ENCODE peak calls at places on chromosomes 13 and 19, in ten cellular contexts. R, P, O, G, M, Q, D, Y, S and W are unnamed samples. For H3K4me1 and H3K27me3, the result is how much of the 10 kb centered on the place peaks cover.

GRCh38 chr19:27993619-27994018 is 1219.3 kb downstream of the UQCRFS1 start:
- DNase-seq in R (no peak), P (no peak), O (no peak), G (no peak), M (no peak), Q (no peak), D (no peak), Y (no peak), S (no peak), W (no peak)

GRCh38 chr13:103287659-103288058 is 221.4 kb upstream of the SLC10A2 start:
- DNase-seq in R (peak), P (peak), O (no peak), G (no peak), M (no peak), Q (peak), D (no peak), Y (no peak), S (no peak), W (peak)

GRCh38 chr13:53045110-53045509 is 16.5 kb downstream of the OLFM4 start:
- DNase-seq in R (no peak), P (no peak), O (peak), G (peak), M (peak), Q (no peak), D (no peak), Y (no peak), S (peak), W (no peak)

GRCh38 chr13:44243198-44243852 is 130.3 kb upstream of the SERP2 start:
- DNase-seq in R (peak), P (peak), O (peak), G (no peak), M (peak), Q (peak), D (no peak), Y (no peak), S (no peak), W (no peak)

GRCh38 chr19:3809881-3810707 is 23.9 kb upstream of the MATK start:
- DNase-seq in R (no peak), P (no peak), O (no peak), G (no peak), M (no peak), Q (no peak), D (no peak), Y (no peak), S (no peak), W (no peak)

GRCh38 chr19:16330811-16331690 is 6.4 kb downstream of the KLF2 start:
- DNase-seq in R (peak), P (no peak), O (no peak), G (no peak), M (no peak), Q (no peak), D (no peak), Y (no peak), S (no peak), W (no peak)

GRCh38 chr13:52348983-52349780 is 56.8 kb downstream of the THSD1 start:
- DNase-seq in R (peak), P (peak), O (peak), G (no peak), M (no peak), Q (peak), D (no peak), Y (no peak), S (no peak), W (peak)

GRCh38 chr19:7483720-7484201 is 5.1 kb downstream of the PEX11G start:
- DNase-seq in R (no peak), P (no peak), O (no peak), G (no peak), M (no peak), Q (peak), D (no peak), Y (no peak), S (no peak), W (no peak)

GRCh38 chr13:34863360-34864135 is 78.5 kb upstream of the NBEA start:
- DNase-seq in R (peak), P (peak), O (peak), G (no peak), M (no peak), Q (peak), D (no peak), Y (no peak), S (no peak), W (peak)

GRCh38 chr13:49297338-49297737 is 49.6 kb downstream of the CDADC1 start:
- DNase-seq in R (no peak), P (no peak), O (no peak), G (no peak), M (no peak), Q (no peak), D (no peak), Y (no peak), S (no peak), W (no peak)

GRCh38 chr19:2982556-2982955 is 5.2 kb downstream of the TLE6 start:
- DNase-seq in R (no peak), P (no peak), O (no peak), G (no peak), M (no peak), Q (no peak), D (no peak), Y (no peak), S (no peak), W (no peak)

GRCh38 chr19:7869453-7869909 is 4.7 kb downstream of the PRR36 start:
- DNase-seq in R (peak), P (peak), O (peak), G (no peak), M (peak), Q (peak), D (no peak), Y (peak), S (peak), W (no peak)

GRCh38 chr13:28429685-28430290 is 65.1 kb downstream of the FLT1 start:
- DNase-seq in R (no peak), P (no peak), O (no peak), G (no peak), M (no peak), Q (peak), D (no peak), Y (no peak), S (no peak), W (no peak)

GRCh38 chr13:44249439-44249838 is 124.2 kb upstream of the SERP2 start:
- DNase-seq in R (peak), P (peak), O (peak), G (peak), M (peak), Q (peak), D (no peak), Y (no peak), S (peak), W (no peak)

GRCh38 chr19:4504874-4505569 is 13.3 kb downstream of the PLIN4 start:
- DNase-seq in R (no peak), P (no peak), O (no peak), G (no peak), M (no peak), Q (no peak), D (no peak), Y (no peak), S (no peak), W (no peak)

GRCh38 chr13:23983671-23984070 is 86.4 kb upstream of the C1QTNF9B start:
- DNase-seq in R (no peak), P (no peak), O (no peak), G (no peak), M (no peak), Q (no peak), D (no peak), Y (no peak), S (no peak), W (no peak)

GRCh38 chr13:30021611-30022010 is 171.2 kb upstream of the UBL3 start:
- DNase-seq in R (no peak), P (no peak), O (no peak), G (no peak), M (no peak), Q (no peak), D (no peak), Y (no peak), S (no peak), W (no peak)

GRCh38 chr13:94169783-94170513 is 309.5 kb downstream of the DCT start:
- DNase-seq in R (no peak), P (no peak), O (no peak), G (no peak), M (no peak), Q (peak), D (no peak), Y (no peak), S (no peak), W (no peak)

GRCh38 chr19:13159713-13160112 is 9.5 kb downstream of the IER2 start:
- DNase-seq in R (no peak), P (no peak), O (no peak), G (no peak), M (no peak), Q (no peak), D (no peak), Y (no peak), S (no peak), W (no peak)
- H3K4me1 ChIP-seq in R (half or more), P (half or more), O (under half), G (under half), M (under half), Q (under half), D (under half), Y (half or more), S (under half), W (under half)

DNA sequence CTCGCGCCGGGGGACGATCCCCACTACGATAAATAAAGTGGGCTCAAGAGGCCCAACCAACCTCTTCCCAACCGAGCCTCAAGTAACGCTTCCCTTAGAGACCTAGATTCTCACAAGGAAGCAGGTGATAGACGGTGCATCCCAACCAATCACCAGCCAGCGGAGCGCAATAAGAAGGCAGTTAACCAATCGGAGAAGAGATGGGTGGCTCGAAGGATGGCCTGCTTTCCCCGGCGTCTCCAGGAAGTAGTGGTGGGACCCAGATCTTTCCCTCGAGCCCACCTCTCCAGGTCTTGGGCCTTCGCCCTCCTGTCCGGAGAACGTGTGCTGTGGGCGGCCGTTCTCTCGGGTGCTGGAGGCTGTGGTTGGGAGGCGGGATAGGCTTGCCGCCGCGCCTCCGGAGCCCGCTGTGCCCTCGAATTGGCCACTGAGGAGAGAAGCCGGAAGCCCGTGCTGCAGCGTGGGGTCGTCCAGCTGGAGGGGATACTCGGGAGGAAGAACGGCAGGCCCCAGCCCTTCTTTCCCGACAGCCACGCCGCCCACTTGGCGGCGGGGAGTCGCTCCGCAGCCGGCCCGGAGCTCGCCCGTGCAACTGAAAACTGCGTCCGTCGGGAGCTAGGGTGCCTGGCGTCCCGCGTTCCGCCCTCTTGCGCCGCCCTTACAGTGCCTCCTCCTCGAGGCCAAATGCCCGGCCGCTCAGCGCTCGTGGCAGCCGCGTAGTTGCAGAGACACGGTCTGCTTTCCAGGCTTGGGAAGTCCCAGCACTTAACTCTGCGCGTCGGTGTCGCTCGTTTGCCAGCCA is at the start of gene RNF6:
- DNase-seq in R (peak), P (peak), O (peak), G (peak), M (peak), Q (peak), D (peak), Y (peak), S (peak), W (peak)
- TF ChIP-seq CTCF in R (no peak), P (no peak), O (no peak), G (no peak), M (no peak), Q (no peak), D (no peak), Y (no peak), S (no peak), W (peak)

GRCh38 chr19:53908106-53908932 is 759 bp upstream of the CACNG7 start:
- DNase-seq in R (no peak), P (peak), O (peak), G (no peak), M (no peak), Q (peak), D (no peak), Y (no peak), S (no peak), W (no peak)

GRCh38 chr19:53908933-53909415 is at the start of gene CACNG7:
- DNase-seq in R (no peak), P (no peak), O (no peak), G (no peak), M (no peak), Q (peak), D (no peak), Y (no peak), S (no peak), W (no peak)

GRCh38 chr19:53907690-53908089 is 1.4 kb upstream of the CACNG7 start:
- DNase-seq in R (no peak), P (no peak), O (no peak), G (no peak), M (no peak), Q (no peak), D (no peak), Y (no peak), S (no peak), W (no peak)

GRCh38 chr19:53910170-53910518 is 1.1 kb downstream of the CACNG7 start:
- DNase-seq in R (no peak), P (no peak), O (peak), G (no peak), M (no peak), Q (peak), D (no peak), Y (no peak), S (no peak), W (no peak)

GRCh38 chr19:53909471-53910169 is 542 bp downstream of the CACNG7 start:
- DNase-seq in R (no peak), P (no peak), O (no peak), G (no peak), M (no peak), Q (no peak), D (no peak), Y (no peak), S (no peak), W (no peak)
- H3K27me3 ChIP-seq in R (under half), P (half or more), O (half or more), G (under half), M (under half), Q (half or more), D (under half), Y (under half), S (under half), W (half or more)

DNA sequence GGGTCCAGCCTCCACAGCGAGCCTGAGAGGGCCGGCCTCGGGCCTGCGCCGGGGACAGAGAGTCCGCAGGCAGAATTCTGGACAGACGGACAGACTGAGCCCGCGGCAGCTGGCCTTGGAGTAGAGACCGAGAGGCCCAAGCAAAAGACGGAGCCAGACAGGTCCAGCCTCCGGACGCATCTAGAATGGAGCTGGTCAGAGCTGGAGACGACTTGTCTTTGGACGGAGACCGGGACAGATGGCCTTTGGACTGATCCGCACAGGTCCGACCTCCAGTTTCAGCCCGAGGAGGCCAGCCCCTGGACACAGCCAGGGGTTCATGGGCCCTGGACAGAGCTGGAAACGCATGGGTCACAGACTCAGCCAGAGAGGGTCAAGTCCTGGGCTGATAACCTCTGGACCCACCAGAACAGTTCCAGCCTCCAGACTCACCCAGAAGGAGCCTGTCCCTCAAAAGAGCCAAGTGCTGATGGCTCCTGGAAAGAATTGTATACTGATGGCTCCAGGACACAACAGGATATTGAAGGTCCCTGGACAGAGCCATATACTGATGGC is 490 bp downstream of the ITPKC start:
- DNase-seq in R (peak), P (no peak), O (no peak), G (peak), M (peak), Q (no peak), D (no peak), Y (no peak), S (peak), W (no peak)
- H3K4me1 ChIP-seq in R (under half), P (under half), O (under half), G (under half), M (under half), Q (under half), D (under half), Y (half or more), S (under half), W (under half)

GRCh38 chr13:38527140-38527539 is 159.7 kb upstream of the FREM2 start:
- DNase-seq in R (no peak), P (no peak), O (no peak), G (no peak), M (no peak), Q (no peak), D (no peak), Y (no peak), S (no peak), W (no peak)

GRCh38 chr13:38535271-38535670 is 151.6 kb upstream of the FREM2 start:
- DNase-seq in R (no peak), P (no peak), O (no peak), G (no peak), M (no peak), Q (no peak), D (no peak), Y (no peak), S (no peak), W (no peak)

DNA sequence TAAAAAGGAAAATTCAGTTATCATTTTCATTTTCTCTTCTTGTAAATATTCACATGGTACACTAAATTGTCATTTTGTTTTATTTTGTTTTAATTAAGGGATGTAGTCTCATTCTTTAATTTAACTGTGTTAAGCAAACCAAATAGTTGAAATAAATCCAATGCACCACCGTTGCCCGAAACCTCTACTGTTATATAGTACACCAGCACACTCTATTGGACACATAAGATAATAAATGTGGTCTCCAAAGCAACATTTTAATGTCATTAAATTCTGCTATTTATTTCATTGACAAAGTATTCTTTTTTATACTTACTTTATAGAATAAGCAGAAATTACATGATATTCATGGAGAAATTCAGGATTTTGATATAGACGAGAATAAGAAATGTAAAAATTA is 156.4 kb upstream of the FREM2 start:
- DNase-seq in R (no peak), P (peak), O (peak), G (no peak), M (no peak), Q (peak), D (no peak), Y (no peak), S (no peak), W (no peak)
- TF ChIP-seq CTCF in R (peak), P (peak), O (peak), G (no peak), M (no peak), Q (peak), D (no peak), Y (no peak), S (no peak), W (peak)

GRCh38 chr19:50898018-50898417 is 13.2 kb downstream of the KLK4 start:
- DNase-seq in R (no peak), P (no peak), O (no peak), G (no peak), M (no peak), Q (no peak), D (no peak), Y (no peak), S (no peak), W (no peak)

GRCh38 chr19:50896591-50897190 is 14.5 kb downstream of the KLK4 start:
- DNase-seq in R (peak), P (peak), O (peak), G (no peak), M (no peak), Q (peak), D (no peak), Y (no peak), S (no peak), W (peak)

GRCh38 chr19:50897612-50898011 is 13.6 kb downstream of the KLK4 start:
- DNase-seq in R (no peak), P (peak), O (no peak), G (no peak), M (no peak), Q (no peak), D (no peak), Y (no peak), S (no peak), W (no peak)

GRCh38 chr19:50899549-50899948 is 11.6 kb downstream of the KLK4 start:
- DNase-seq in R (no peak), P (no peak), O (no peak), G (no peak), M (no peak), Q (no peak), D (no peak), Y (no peak), S (no peak), W (no peak)

DNA sequence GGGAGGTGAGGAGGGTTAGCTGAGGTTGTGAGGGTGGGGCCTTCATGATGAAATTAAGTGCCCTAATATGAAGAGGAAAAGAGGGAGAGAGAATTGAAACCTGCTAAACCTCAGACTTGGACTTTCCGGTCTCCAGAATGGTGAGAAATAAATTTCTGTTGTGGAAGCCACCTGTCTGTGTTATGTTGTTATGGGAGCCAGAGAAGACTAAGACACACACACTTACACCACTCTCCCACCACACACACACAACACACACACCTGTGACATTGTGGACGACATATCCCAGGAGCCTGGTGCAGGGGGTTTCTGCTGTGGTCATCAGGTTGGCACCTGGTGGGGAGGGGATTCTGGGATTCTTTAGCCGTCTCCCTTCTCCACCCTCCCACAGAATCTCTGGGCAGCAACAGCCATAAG is 14.0 kb downstream of the KLK4 start:
- DNase-seq in R (no peak), P (no peak), O (no peak), G (no peak), M (no peak), Q (no peak), D (no peak), Y (no peak), S (no peak), W (no peak)
- H3K27me3 ChIP-seq in R (under half), P (under half), O (under half), G (under half), M (under half), Q (under half), D (under half), Y (under half), S (under half), W (under half)

GRCh38 chr13:110042253-110042652 is 255.9 kb upstream of the IRS2 start:
- DNase-seq in R (no peak), P (no peak), O (no peak), G (no peak), M (no peak), Q (no peak), D (no peak), Y (no peak), S (no peak), W (no peak)

GRCh38 chr13:110044521-110045200 is 258.3 kb upstream of the IRS2 start:
- DNase-seq in R (no peak), P (no peak), O (no peak), G (no peak), M (no peak), Q (peak), D (no peak), Y (no peak), S (no peak), W (no peak)

GRCh38 chr13:110045919-110046318 is 259.5 kb upstream of the IRS2 start:
- DNase-seq in R (no peak), P (no peak), O (no peak), G (no peak), M (no peak), Q (no peak), D (no peak), Y (no peak), S (no peak), W (no peak)

GRCh38 chr13:110045202-110045601 is 258.8 kb upstream of the IRS2 start:
- DNase-seq in R (no peak), P (no peak), O (no peak), G (no peak), M (no peak), Q (no peak), D (no peak), Y (no peak), S (no peak), W (no peak)

DNA sequence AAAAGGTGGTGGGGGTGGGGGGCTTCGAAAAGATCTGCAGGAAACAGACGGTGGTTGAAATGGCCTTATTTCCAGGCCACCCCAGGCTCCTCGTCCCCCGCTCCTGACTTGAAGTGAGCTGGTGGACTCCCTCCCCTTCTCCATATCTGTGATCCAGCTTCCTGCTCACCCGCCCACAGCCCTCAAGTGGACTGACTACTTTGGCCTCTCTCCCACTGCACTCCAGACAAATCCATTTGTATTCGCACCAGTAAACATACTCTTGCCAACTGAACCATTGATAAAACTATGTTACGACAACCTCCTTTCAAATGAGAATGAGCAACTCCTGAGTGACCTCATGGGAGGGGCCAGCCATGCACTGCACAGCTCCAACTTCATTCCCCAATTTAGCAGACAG is 259.4 kb downstream of the COL4A1 start:
- DNase-seq in R (no peak), P (peak), O (peak), G (no peak), M (peak), Q (peak), D (no peak), Y (no peak), S (peak), W (no peak)
- H3K4me1 ChIP-seq in R (under half), P (under half), O (under half), G (under half), M (under half), Q (under half), D (under half), Y (under half), S (under half), W (under half)

GRCh38 chr13:83906240-83906820 is 24.1 kb upstream of the SLITRK1 start:
- DNase-seq in R (peak), P (no peak), O (no peak), G (no peak), M (no peak), Q (no peak), D (no peak), Y (no peak), S (no peak), W (no peak)
- TF ChIP-seq CTCF in R (no peak), P (no peak), O (no peak), G (no peak), M (no peak), Q (no peak), D (no peak), Y (no peak), S (no peak), W (no peak)